ENCODE peak calls at places on chromosomes 7 and 10, in seven cellular contexts. One of them, this sample, is unnamed.

GRCh38 chr10:132848951-132849545 is 63.1 kb upstream of the NKX6-2 start:
- DNase-seq in PC-9: no peak
- DNase-seq in mucosa of gallbladder: no peak
- DNase-seq in mammary epithelial cell: no peak
- DNase-seq in cardiac muscle cell: no peak
- DNase-seq in posterior cingulate gyrus: no peak
- DNase-seq in T-helper 9 cell: no peak
- DNase-seq in this sample: no peak

GRCh38 chr10:96720422-96721206 is at the start of gene PIK3AP1:
- DNase-seq in PC-9: no peak
- DNase-seq in mucosa of gallbladder: peak
- DNase-seq in mammary epithelial cell: no peak
- DNase-seq in cardiac muscle cell: peak
- DNase-seq in posterior cingulate gyrus: peak
- DNase-seq in T-helper 9 cell: peak
- DNase-seq in this sample: peak

GRCh38 chr7:29987083-29987482 is 2.5 kb downstream of the SCRN1 start:
- DNase-seq in PC-9: peak
- DNase-seq in mucosa of gallbladder: no peak
- DNase-seq in mammary epithelial cell: no peak
- DNase-seq in cardiac muscle cell: peak
- DNase-seq in posterior cingulate gyrus: no peak
- DNase-seq in T-helper 9 cell: no peak
- DNase-seq in this sample: no peak

GRCh38 chr10:84194424-84195043 is at the start of gene CDHR1:
- DNase-seq in PC-9: no peak
- DNase-seq in mucosa of gallbladder: no peak
- DNase-seq in mammary epithelial cell: no peak
- DNase-seq in cardiac muscle cell: peak
- DNase-seq in posterior cingulate gyrus: peak
- DNase-seq in T-helper 9 cell: peak
- DNase-seq in this sample: peak

GRCh38 chr10:129955591-129956284 is 8.3 kb downstream of the EBF3 start:
- DNase-seq in PC-9: no peak
- DNase-seq in mucosa of gallbladder: no peak
- DNase-seq in mammary epithelial cell: no peak
- DNase-seq in cardiac muscle cell: peak
- DNase-seq in posterior cingulate gyrus: no peak
- DNase-seq in T-helper 9 cell: no peak
- DNase-seq in this sample: no peak

GRCh38 chr7:119320316-119320715 is 952.7 kb upstream of the KCND2 start:
- DNase-seq in PC-9: no peak
- DNase-seq in mucosa of gallbladder: no peak
- DNase-seq in mammary epithelial cell: peak
- DNase-seq in cardiac muscle cell: no peak
- DNase-seq in posterior cingulate gyrus: no peak
- DNase-seq in T-helper 9 cell: no peak
- DNase-seq in this sample: no peak

GRCh38 chr10:32937824-32938482 is 20.1 kb downstream of the ITGB1 start:
- DNase-seq in PC-9: no peak
- DNase-seq in mucosa of gallbladder: no peak
- DNase-seq in mammary epithelial cell: peak
- DNase-seq in cardiac muscle cell: peak
- DNase-seq in posterior cingulate gyrus: no peak
- DNase-seq in T-helper 9 cell: no peak
- DNase-seq in this sample: no peak

GRCh38 chr10:89206402-89207180 is 526 bp downstream of the CH25H start:
- DNase-seq in PC-9: no peak
- DNase-seq in mucosa of gallbladder: peak
- DNase-seq in mammary epithelial cell: no peak
- DNase-seq in cardiac muscle cell: peak
- DNase-seq in posterior cingulate gyrus: peak
- DNase-seq in T-helper 9 cell: peak
- DNase-seq in this sample: peak

GRCh38 chr10:126959431-126959830 is 54.2 kb downstream of the DOCK1 start:
- DNase-seq in PC-9: no peak
- DNase-seq in mucosa of gallbladder: no peak
- DNase-seq in mammary epithelial cell: no peak
- DNase-seq in cardiac muscle cell: no peak
- DNase-seq in posterior cingulate gyrus: no peak
- DNase-seq in T-helper 9 cell: no peak
- DNase-seq in this sample: no peak

GRCh38 chr10:14414901-14415300 is 84.2 kb upstream of the FRMD4A start:
- DNase-seq in PC-9: no peak
- DNase-seq in mucosa of gallbladder: no peak
- DNase-seq in mammary epithelial cell: peak
- DNase-seq in cardiac muscle cell: peak
- DNase-seq in posterior cingulate gyrus: no peak
- DNase-seq in T-helper 9 cell: no peak
- DNase-seq in this sample: no peak

GRCh38 chr10:101223274-101224059 is 5.8 kb downstream of the LBX1 start:
- DNase-seq in PC-9: no peak
- DNase-seq in mucosa of gallbladder: no peak
- DNase-seq in mammary epithelial cell: no peak
- DNase-seq in cardiac muscle cell: no peak
- DNase-seq in posterior cingulate gyrus: no peak
- DNase-seq in T-helper 9 cell: no peak
- DNase-seq in this sample: no peak

GRCh38 chr10:51773681-51774080 is 74.3 kb upstream of the CSTF2T start:
- DNase-seq in PC-9: no peak
- DNase-seq in mucosa of gallbladder: no peak
- DNase-seq in mammary epithelial cell: no peak
- DNase-seq in cardiac muscle cell: no peak
- DNase-seq in posterior cingulate gyrus: no peak
- DNase-seq in T-helper 9 cell: no peak
- DNase-seq in this sample: no peak

GRCh38 chr7:157548691-157549265 is 212.0 kb downstream of the DNAJB6 start:
- DNase-seq in PC-9: no peak
- DNase-seq in mucosa of gallbladder: no peak
- DNase-seq in mammary epithelial cell: no peak
- DNase-seq in cardiac muscle cell: no peak
- DNase-seq in posterior cingulate gyrus: no peak
- DNase-seq in T-helper 9 cell: no peak
- DNase-seq in this sample: peak

GRCh38 chr10:118457824-118458428 is 115.8 kb upstream of the FAM204A start:
- DNase-seq in PC-9: no peak
- DNase-seq in mucosa of gallbladder: no peak
- DNase-seq in mammary epithelial cell: no peak
- DNase-seq in cardiac muscle cell: no peak
- DNase-seq in posterior cingulate gyrus: no peak
- DNase-seq in T-helper 9 cell: no peak
- DNase-seq in this sample: no peak